ENCODE peak calls at places on chromosomes 12 and 14, in six cellular contexts. I is fibroblast of mammary gland; Z is ecto neural progenitor cell; Q is stimulated activated effector memory CD8-positive, alpha-beta T cell treated with anti-CD3 and anti-CD28 coated beads, Interleukin-12 subunit alpha, Interleukin-12 subunit beta, amount 100 ng/mL, for 72 hours; O is left kidney; W is right atrium auricular region. D is an unnamed sample.

GRCh38 chr12:104220931-104221330 is 5.4 kb downstream of the TXNRD1 start:
- DNase-seq in Z (peak), W (no peak), O (no peak), Q (no peak), I (no peak), D (no peak)

GRCh38 chr12:3170423-3171194 is 93.4 kb downstream of the TSPAN9 start:
- DNase-seq in O (no peak), W (no peak), Z (no peak), Q (no peak), I (peak), D (peak)

GRCh38 chr12:851913-852312 is 97.6 kb downstream of the RAD52 start:
- DNase-seq in Q (no peak), Z (no peak), O (no peak), I (peak), W (no peak), D (peak)

GRCh38 chr14:35558680-35559079 is 24.7 kb downstream of the INSM2 start:
- DNase-seq in O (no peak), Q (no peak), I (no peak), Z (no peak), W (no peak), D (no peak)

GRCh38 chr12:62190921-62191746 is 69.1 kb upstream of the USP15 start:
- DNase-seq in Q (peak), O (peak), Z (peak), W (no peak), I (no peak), D (no peak)

GRCh38 chr14:105076296-105076804 is 11.1 kb upstream of the GPR132 start:
- DNase-seq in Q (no peak), I (no peak), W (no peak), O (no peak), Z (peak), D (no peak)

GRCh38 chr12:4956054-4956453 is 46.3 kb downstream of the KCNA1 start:
- DNase-seq in Z (no peak), Q (no peak), W (no peak), O (no peak), I (peak), D (no peak)

GRCh38 chr12:96720363-96720705 is 186.7 kb upstream of the NEDD1 start:
- DNase-seq in W (no peak), Q (no peak), Z (no peak), O (no peak), I (peak), D (peak)

GRCh38 chr12:31845613-31846321 is 113.4 kb upstream of the RESF1 start:
- DNase-seq in Z (no peak), O (no peak), Q (no peak), W (no peak), I (no peak), D (no peak)

GRCh38 chr12:89648211-89648930 is 60.3 kb downstream of the ATP2B1 start:
- DNase-seq in W (no peak), Q (no peak), Z (peak), I (peak), O (no peak), D (peak)

GRCh38 chr14:101246894-101247853 is 314.1 kb upstream of the DIO3 start:
- DNase-seq in W (peak), Q (peak), O (no peak), Z (no peak), I (no peak), D (no peak)

GRCh38 chr12:15322164-15323054 is at the start of gene PTPRO:
- DNase-seq in I (peak), O (peak), Q (no peak), W (no peak), Z (peak), D (peak)

GRCh38 chr14:55446833-55447232 is 6.4 kb upstream of the TBPL2 start:
- DNase-seq in Q (no peak), Z (no peak), W (no peak), O (peak), I (peak), D (peak)

GRCh38 chr14:54813081-54813480 is 89.5 kb downstream of the GCH1 start:
- DNase-seq in I (no peak), W (no peak), O (no peak), Q (no peak), Z (no peak), D (no peak)

GRCh38 chr12:128685903-128686475 is 137.8 kb downstream of the SLC15A4 start:
- DNase-seq in Q (no peak), O (no peak), W (no peak), Z (no peak), I (no peak), D (no peak)

GRCh38 chr12:15862840-15863239 is 19.3 kb upstream of the STRAP start:
- DNase-seq in I (no peak), Q (no peak), Z (no peak), O (no peak), W (no peak), D (no peak)

GRCh38 chr12:49251357-49251756 is 13.5 kb upstream of the TUBA1C start:
- DNase-seq in Q (no peak), I (peak), W (no peak), O (no peak), Z (no peak), D (no peak)

GRCh38 chr12:92581579-92581978 is 121.2 kb upstream of the PLEKHG7 start:
- DNase-seq in Q (no peak), I (no peak), Z (no peak), O (no peak), W (no peak), D (no peak)

GRCh38 chr12:50776749-50777728 is 13.1 kb downstream of the ATF1 start:
- DNase-seq in I (no peak), O (no peak), Q (peak), W (no peak), Z (no peak), D (no peak)

GRCh38 chr14:94104731-94105130 is 5.8 kb upstream of the IFI27 start:
- DNase-seq in I (no peak), O (no peak), W (no peak), Q (no peak), Z (no peak), D (no peak)

GRCh38 chr12:30624009-30624408 is 71.7 kb downstream of the IPO8 start:
- DNase-seq in Z (no peak), W (no peak), I (no peak), O (no peak), Q (no peak), D (no peak)

D was measured in RPMI7951.